ENCODE peak calls at places on chromosomes 3 and 15, in five cellular contexts. H is effector memory CD4-positive, alpha-beta T cell; V is A549; W is HCT116; Z is lung. F is an unnamed sample. For H3K9me3, the result is how much of the 10 kb centered on the place peaks cover.

GRCh38 chr3:155321418-155321817 is 27.9 kb upstream of the STRIT1 start:
- DNase-seq in Z (no peak), H (no peak), W (no peak), V (no peak), F (no peak)

GRCh38 chr15:42804739-42805138 is 67.8 kb upstream of the CDAN1 start:
- DNase-seq in Z (no peak), V (no peak), W (no peak), H (no peak), F (no peak)

GRCh38 chr3:27544372-27544865 is 60.2 kb upstream of the SLC4A7 start:
- DNase-seq in Z (no peak), V (no peak), H (no peak), W (no peak), F (peak)

GRCh38 chr3:54511766-54512365 is 389.5 kb downstream of the CACNA2D3 start:
- DNase-seq in Z (peak), W (no peak), V (no peak), H (no peak), F (no peak)

GRCh38 chr15:87639305-87640011 is 617.1 kb downstream of the NTRK3 start:
- DNase-seq in V (no peak), W (no peak), Z (no peak), H (no peak), F (no peak)

GRCh38 chr15:43550527-43551363 is 33.3 kb downstream of the MAP1A start:
- DNase-seq in Z (no peak), H (no peak), V (no peak), W (no peak), F (no peak)

GRCh38 chr15:91271565-91272153 is 171.6 kb downstream of the SV2B start:
- DNase-seq in H (peak), W (peak), Z (peak), V (peak), F (peak)

GRCh38 chr15:73691398-73691797 is 7.2 kb downstream of the CD276 start:
- DNase-seq in W (no peak), V (no peak), H (no peak), Z (no peak), F (peak)

GRCh38 chr3:61864886-61865285 is 303.5 kb downstream of the PTPRG start:
- DNase-seq in Z (no peak), H (no peak), V (no peak), W (no peak), F (no peak)

GRCh38 chr15:71195242-71195641 is 80.0 kb downstream of the THSD4 start:
- DNase-seq in Z (no peak), W (peak), V (peak), H (no peak), F (no peak)

GRCh38 chr3:30548605-30549004 is 57.8 kb upstream of the TGFBR2 start:
- DNase-seq in Z (no peak), H (peak), W (no peak), V (peak), F (no peak)

GRCh38 chr15:39132071-39132470 is 448.8 kb upstream of the THBS1 start:
- DNase-seq in Z (no peak), H (no peak), V (peak), W (no peak), F (no peak)

GRCh38 chr15:90249123-90249863 is at the start of gene TTLL13:
- DNase-seq in Z (peak), W (peak), H (peak), V (peak), F (no peak)

GRCh38 chr3:15294914-15295313 is 37.5 kb downstream of the SH3BP5 start:
- DNase-seq in H (no peak), W (no peak), Z (no peak), V (no peak), F (no peak)

GRCh38 chr15:99430881-99431401 is 134.8 kb upstream of the MEF2A start:
- DNase-seq in Z (no peak), W (no peak), H (no peak), V (no peak), F (no peak)

GRCh38 chr3:171904829-171905228 is 61.7 kb downstream of the TMEM212 start:
- DNase-seq in H (no peak), W (no peak), Z (no peak), V (no peak), F (no peak)

GRCh38 chr3:192570757-192571156 is 156.6 kb downstream of the FGF12 start:
- DNase-seq in H (no peak), V (no peak), Z (no peak), W (no peak), F (no peak)

GRCh38 chr3:13308406-13308805 is 111.7 kb downstream of the NUP210 start:
- DNase-seq in H (no peak), V (peak), Z (no peak), W (peak), F (no peak)

GRCh38 chr15:81027200-81027599 is 26.5 kb downstream of the TLNRD1 start:
- DNase-seq in Z (no peak), V (no peak), W (no peak), H (no peak), F (no peak)

GRCh38 chr3:161253711-161254110 is 32.6 kb downstream of the NMD3 start:
- DNase-seq in W (no peak), Z (no peak), V (no peak), H (no peak), F (no peak)

GRCh38 chr3:24492971-24493551 is 1.6 kb downstream of the THRB start:
- DNase-seq in Z (no peak), W (no peak), H (no peak), V (no peak), F (no peak)

GRCh38 chr3:184662192-184662591 is 49.7 kb downstream of the MAGEF1 start:
- DNase-seq in W (no peak), Z (no peak), H (no peak), V (no peak), F (no peak)

GRCh38 chr3:18046531-18046930 is 304.1 kb upstream of the TBC1D5 start:
- DNase-seq in W (no peak), V (no peak), H (no peak), Z (no peak), F (no peak)

GRCh38 chr15:90851114-90851513 is 17.3 kb upstream of the FURIN start:
- DNase-seq in H (peak), Z (no peak), V (no peak), W (no peak), F (no peak)

GRCh38 chr3:4722103-4722502 is 229.0 kb downstream of the ITPR1 start:
- DNase-seq in V (peak), H (no peak), W (peak), Z (no peak), F (no peak)

GRCh38 chr3:149466192-149466591 is 8.3 kb upstream of the TM4SF4 start:
- DNase-seq in V (peak), W (no peak), H (no peak), Z (no peak), F (no peak)

GRCh38 chr15:65060641-65061397 is 7.0 kb downstream of the RASL12 start:
- DNase-seq in H (no peak), V (no peak), Z (no peak), W (no peak), F (no peak)

GRCh38 chr15:68654786-68655560 is 76.2 kb downstream of the CORO2B start:
- DNase-seq in Z (no peak), V (no peak), H (no peak), W (no peak), F (no peak)

GRCh38 chr3:195196266-195196665 is 74.7 kb downstream of the XXYLT1 start:
- DNase-seq in W (no peak), V (no peak), Z (no peak), H (no peak), F (no peak)

GRCh38 chr3:52483081-52483480 is 12.1 kb upstream of the STAB1 start:
- DNase-seq in Z (no peak), V (no peak), W (no peak), H (no peak), F (no peak)

GRCh38 chr15:66505430-66505811 is 295 bp downstream of the ZWILCH start:
- DNase-seq in H (no peak), W (no peak), Z (no peak), V (no peak), F (no peak)

GRCh38 chr3:170740726-170741591 is 129.0 kb downstream of the RPL22L1 start:
- DNase-seq in Z (no peak), V (peak), H (no peak), W (no peak), F (no peak)

GRCh38 chr3:183252973-183253363 is at the start of gene B3GNT5:
- DNase-seq in V (peak), H (no peak), W (peak), Z (peak), F (no peak)

GRCh38 chr3:95154775-95155174 is 1091.9 kb downstream of the NSUN3 start:
- DNase-seq in Z (no peak), V (peak), W (no peak), H (no peak), F (no peak)

GRCh38 chr15:79919090-79919748 is 22.4 kb upstream of the MTHFS start:
- DNase-seq in W (no peak), H (no peak), Z (no peak), V (no peak), F (no peak)
- H3K9me3 ChIP-seq in W (under half), H (under half), Z (under half), V (half or more), F (under half)

GRCh38 chr3:7290062-7290825 is 429.3 kb downstream of the GRM7 start:
- DNase-seq in W (no peak), V (no peak), H (no peak), Z (no peak), F (no peak)

GRCh38 chr3:7292362-7292761 is 431.4 kb downstream of the GRM7 start:
- DNase-seq in W (no peak), Z (no peak), V (no peak), H (no peak), F (no peak)

GRCh38 chr3:7288133-7288532 is 427.2 kb downstream of the GRM7 start:
- DNase-seq in W (no peak), V (no peak), H (no peak), Z (no peak), F (no peak)

GRCh38 chr3:7285502-7285901 is 424.6 kb downstream of the GRM7 start:
- DNase-seq in H (no peak), V (no peak), Z (no peak), W (peak), F (no peak)

DNA sequence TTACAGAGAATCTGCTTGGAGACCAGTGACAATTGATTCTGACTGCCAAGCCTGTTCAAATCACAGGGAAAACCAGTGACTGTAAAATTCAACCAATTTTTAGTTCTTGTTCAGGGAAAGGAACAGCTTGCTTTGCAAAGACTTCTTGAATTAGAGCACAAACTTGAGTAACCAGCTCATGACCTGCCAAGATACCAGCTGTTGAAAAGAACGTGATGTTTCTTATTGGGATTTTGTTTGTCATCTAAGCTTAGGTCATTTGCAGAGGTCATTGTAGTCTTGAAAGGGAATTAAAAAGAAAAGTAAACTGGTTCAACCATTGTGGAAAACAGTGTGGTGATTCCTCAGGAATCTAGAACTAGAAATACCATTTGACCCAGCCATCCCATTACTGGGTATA is 428.2 kb downstream of the GRM7 start:
- DNase-seq in V (no peak), Z (no peak), H (no peak), W (no peak), F (no peak)
- H3K9me3 ChIP-seq in V (under half), Z (under half), H (under half), W (under half), F (under half)

GRCh38 chr3:26281284-26281977 is 341.1 kb upstream of the LRRC3B start:
- DNase-seq in H (no peak), V (no peak), Z (no peak), W (no peak), F (no peak)
- H3K9me3 ChIP-seq in H (under half), V (under half), Z (under half), W (under half), F (under half)

GRCh38 chr15:25176991-25177954 is 222.5 kb downstream of the SNRPN start:
- DNase-seq in Z (peak), W (no peak), V (no peak), H (no peak), F (no peak)
- H3K9me3 ChIP-seq in Z (half or more), W (under half), V (under half), H (under half), F (under half)

DNA sequence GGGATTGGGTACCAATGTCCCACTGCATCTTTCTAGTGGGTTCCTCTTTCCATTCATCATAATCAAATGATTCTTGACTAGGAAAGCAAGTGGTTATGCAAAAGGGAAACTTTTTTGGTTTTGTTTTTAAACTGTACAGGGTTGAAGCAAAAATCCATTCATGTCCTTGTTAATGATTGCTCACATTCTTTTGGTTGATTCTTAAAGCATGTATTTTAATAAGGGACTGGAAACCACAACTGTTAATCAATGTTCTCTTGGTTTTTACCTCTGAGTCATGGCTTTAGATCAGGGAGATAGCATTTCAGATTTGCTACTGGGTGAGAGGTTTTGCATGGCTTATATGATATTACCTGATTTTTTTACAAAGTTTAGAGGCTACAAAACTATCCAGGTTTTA is 371.7 kb upstream of the RGMA start:
- DNase-seq in H (no peak), Z (no peak), W (no peak), V (no peak), F (no peak)
- H3K9me3 ChIP-seq in H (under half), Z (under half), W (under half), V (under half), F (under half)

DNA sequence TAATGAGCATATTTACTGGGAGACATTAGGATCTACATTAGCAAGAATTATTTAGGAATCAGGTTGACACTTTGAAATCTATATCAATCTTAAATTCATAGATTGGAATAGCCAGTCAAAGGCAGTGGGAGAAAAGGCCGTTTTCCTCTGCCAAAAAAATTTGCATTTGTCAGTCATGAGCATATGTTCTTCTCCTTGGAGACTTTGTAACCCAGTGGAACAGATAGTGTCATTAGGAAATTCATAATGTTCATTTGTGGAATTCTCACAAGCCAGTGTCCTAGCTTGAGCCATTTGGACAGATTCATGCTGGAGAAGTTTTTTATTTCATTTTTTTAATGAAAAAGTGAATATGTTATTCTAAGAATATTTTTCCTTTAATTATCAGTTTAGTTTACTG is 260.1 kb downstream of the OXSM start:
- DNase-seq in V (no peak), W (no peak), Z (no peak), H (no peak), F (no peak)
- H3K9me3 ChIP-seq in V (under half), W (under half), Z (under half), H (under half), F (under half)